ENCODE peak calls at places on chromosomes 2 and 18, in four cellular contexts. One of them, this sample, is unnamed.

GRCh38 chr18:13375302-13376255 is 157.0 kb downstream of the LDLRAD4 start:
- DNase-seq in NAMALWA: no peak
- DNase-seq in activated naive CD4-positive, alpha-beta T cell treated with Interleukin-2 at 50 U/mL for 16 hours: peak
- DNase-seq in anterior cingulate cortex: no peak
- DNase-seq in this sample: peak

GRCh38 chr2:158197940-158198339 is 96.3 kb downstream of the UPP2 start:
- DNase-seq in NAMALWA: no peak
- DNase-seq in activated naive CD4-positive, alpha-beta T cell treated with Interleukin-2 at 50 U/mL for 16 hours: no peak
- DNase-seq in anterior cingulate cortex: no peak
- DNase-seq in this sample: no peak

GRCh38 chr18:9619990-9620389 is 5.6 kb upstream of the PPP4R1 start:
- DNase-seq in NAMALWA: no peak
- DNase-seq in activated naive CD4-positive, alpha-beta T cell treated with Interleukin-2 at 50 U/mL for 16 hours: no peak
- DNase-seq in anterior cingulate cortex: no peak
- DNase-seq in this sample: peak

GRCh38 chr2:133097666-133098065 is 427.7 kb upstream of the LYPD1 start:
- DNase-seq in NAMALWA: no peak
- DNase-seq in activated naive CD4-positive, alpha-beta T cell treated with Interleukin-2 at 50 U/mL for 16 hours: no peak
- DNase-seq in anterior cingulate cortex: no peak
- DNase-seq in this sample: peak

GRCh38 chr18:22935431-22935830 is 2.3 kb downstream of the RBBP8 start:
- DNase-seq in NAMALWA: peak
- DNase-seq in activated naive CD4-positive, alpha-beta T cell treated with Interleukin-2 at 50 U/mL for 16 hours: no peak
- DNase-seq in anterior cingulate cortex: no peak
- DNase-seq in this sample: peak

GRCh38 chr2:46300406-46300832 is 3.2 kb downstream of the EPAS1 start:
- DNase-seq in NAMALWA: no peak
- DNase-seq in activated naive CD4-positive, alpha-beta T cell treated with Interleukin-2 at 50 U/mL for 16 hours: no peak
- DNase-seq in anterior cingulate cortex: no peak
- DNase-seq in this sample: no peak

GRCh38 chr2:205996156-205996555 is 89.8 kb downstream of the INO80D start:
- DNase-seq in NAMALWA: no peak
- DNase-seq in activated naive CD4-positive, alpha-beta T cell treated with Interleukin-2 at 50 U/mL for 16 hours: no peak
- DNase-seq in anterior cingulate cortex: no peak
- DNase-seq in this sample: no peak

GRCh38 chr18:9708057-9708881 is at the start of gene RAB31:
- DNase-seq in NAMALWA: no peak
- DNase-seq in activated naive CD4-positive, alpha-beta T cell treated with Interleukin-2 at 50 U/mL for 16 hours: no peak
- DNase-seq in anterior cingulate cortex: peak
- DNase-seq in this sample: peak